ENCODE peak calls at places on chromosomes 1 and 21, in six cellular contexts. G, Z, S, D, B and W are unnamed samples.

GRCh38 chr1:64536217-64536835 is 66.4 kb downstream of the CACHD1 start:
- DNase-seq in G (no peak), Z (no peak), S (no peak), D (no peak), B (peak; percentile 52), W (no peak)

GRCh38 chr1:78277253-78277652 is 213.5 kb upstream of the PTGFR start:
- DNase-seq in G (no peak), Z (no peak), S (peak; percentile 90), D (no peak), B (peak; percentile 90), W (no peak)

GRCh38 chr1:155307247-155307740 is 1.4 kb upstream of the FDPS start:
- DNase-seq in G (no peak), Z (no peak), S (peak; percentile 76), D (no peak), B (peak; percentile 23), W (peak; percentile 69)

GRCh38 chr1:1177452-1178206 is 3.9 kb downstream of the TTLL10 start:
- DNase-seq in G (no peak), Z (peak; percentile 22), S (no peak), D (no peak), B (no peak), W (no peak)

GRCh38 chr1:26126321-26127084 is 14.9 kb downstream of the PDIK1L start:
- DNase-seq in G (peak; percentile 29), Z (no peak), S (peak; percentile 38), D (no peak), B (peak; percentile 83), W (peak; percentile 93)

GRCh38 chr1:21270086-21270689 is 20.1 kb downstream of the ECE1 start:
- DNase-seq in G (peak; percentile 87), Z (peak; percentile 86), S (peak; percentile 62), D (peak; percentile 88), B (peak; percentile 31), W (peak; percentile 84)

GRCh38 chr1:20491178-20491577 is 5.2 kb upstream of the CAMK2N1 start:
- DNase-seq in G (no peak), Z (no peak), S (no peak), D (no peak), B (no peak), W (no peak)

GRCh38 chr1:205735218-205735617 is 14.8 kb downstream of the NUCKS1 start:
- DNase-seq in G (no peak), Z (no peak), S (no peak), D (no peak), B (no peak), W (no peak)

GRCh38 chr1:90012305-90012704 is 17.4 kb downstream of the ZNF326 start:
- DNase-seq in G (no peak), Z (no peak), S (peak; percentile 15), D (no peak), B (no peak), W (no peak)

GRCh38 chr21:41847066-41847804 is 31.9 kb downstream of the PRDM15 start:
- DNase-seq in G (no peak), Z (no peak), S (peak; percentile 29), D (no peak), B (no peak), W (peak; percentile 5)

GRCh38 chr1:46246548-46247432 is 773 bp upstream of the RAD54L start:
- DNase-seq in G (peak; percentile 23), Z (no peak), S (peak; percentile 49), D (no peak), B (peak; percentile 24), W (peak; percentile 74)

GRCh38 chr1:145990249-145991097 is 5.9 kb downstream of the TXNIP start:
- DNase-seq in G (no peak), Z (peak; percentile 65), S (peak; percentile 57), D (no peak), B (no peak), W (peak; percentile 31)

GRCh38 chr21:42407476-42407875 is 3.8 kb downstream of the UBASH3A start:
- DNase-seq in G (no peak), Z (no peak), S (no peak), D (no peak), B (no peak), W (no peak)

GRCh38 chr1:160538985-160539651 is 16.1 kb upstream of the SLAMF6 start:
- DNase-seq in G (no peak), Z (no peak), S (no peak), D (no peak), B (no peak), W (no peak)

GRCh38 chr1:68269637-68270430 is 37.5 kb upstream of the WLS start:
- DNase-seq in G (no peak), Z (no peak), S (peak; percentile 32), D (no peak), B (no peak), W (no peak)

GRCh38 chr1:236421022-236421421 is 26.9 kb downstream of the EDARADD start:
- DNase-seq in G (no peak), Z (no peak), S (peak; percentile 56), D (no peak), B (peak; percentile 60), W (no peak)

GRCh38 chr1:180567664-180568063 is 8.9 kb downstream of the OVAAL start:
- DNase-seq in G (no peak), Z (no peak), S (no peak), D (no peak), B (no peak), W (no peak)

GRCh38 chr1:16326833-16327404 is 25.4 kb downstream of the FBXO42 start:
- DNase-seq in G (no peak), Z (no peak), S (no peak), D (no peak), B (no peak), W (peak; percentile 43)